ENCODE peak calls at places on chromosomes 13 and 19, in eight cellular contexts. C is CD4-positive, alpha-beta T cell; W is colonic mucosa; L is BE2C; O is suprapubic skin; P is ascending aorta; Z is left ventricle myocardium inferior; Q is hepatocyte. R is an unnamed sample. For H3K9me3, the result is how much of the 10 kb centered on the place peaks cover.

GRCh38 chr13:110265682-110266430 is 41.1 kb downstream of the COL4A1 start:
- DNase-seq in C (no peak), W (no peak), L (peak), O (no peak), P (peak), Z (peak), Q (no peak), R (no peak)

GRCh38 chr13:24680921-24681585 is 845 bp downstream of the ATP12A start:
- DNase-seq in C (no peak), W (no peak), L (no peak), O (no peak), P (no peak), Z (no peak), Q (no peak), R (no peak)

GRCh38 chr19:591099-591958 is 1.6 kb downstream of the HCN2 start:
- DNase-seq in C (no peak), W (no peak), L (no peak), O (no peak), P (no peak), Z (no peak), Q (peak), R (peak)

GRCh38 chr19:10872551-10873107 is 1.3 kb downstream of the CARM1 start:
- DNase-seq in C (no peak), W (no peak), L (no peak), O (no peak), P (no peak), Z (no peak), Q (no peak), R (no peak)

GRCh38 chr13:19834704-19835103 is 28.7 kb downstream of the ZMYM5 start:
- DNase-seq in C (no peak), W (no peak), L (no peak), O (no peak), P (no peak), Z (no peak), Q (no peak), R (no peak)

GRCh38 chr19:40217027-40217810 is 965 bp downstream of the TTC9B start:
- DNase-seq in C (no peak), W (peak), L (no peak), O (no peak), P (no peak), Z (no peak), Q (peak), R (peak)

GRCh38 chr13:30910676-30911075 is 4.6 kb downstream of the MEDAG start:
- DNase-seq in C (no peak), W (no peak), L (no peak), O (no peak), P (no peak), Z (no peak), Q (no peak), R (no peak)

GRCh38 chr13:34943675-34944634 is 1.9 kb downstream of the NBEA start:
- DNase-seq in C (no peak), W (no peak), L (no peak), O (no peak), P (no peak), Z (no peak), Q (no peak), R (no peak)

GRCh38 chr19:47225746-47226425 is 5.1 kb downstream of the BBC3 start:
- DNase-seq in C (peak), W (peak), L (peak), O (peak), P (no peak), Z (peak), Q (peak), R (peak)

GRCh38 chr19:38213911-38214625 is 10.0 kb downstream of the DPF1 start:
- DNase-seq in C (peak), W (no peak), L (no peak), O (no peak), P (no peak), Z (no peak), Q (no peak), R (no peak)

GRCh38 chr19:16896098-16896912 is 7.5 kb downstream of the F2RL3 start:
- DNase-seq in C (no peak), W (peak), L (no peak), O (peak), P (no peak), Z (no peak), Q (peak), R (no peak)

GRCh38 chr19:15869109-15869555 is 28.7 kb downstream of the CYP4F2 start:
- DNase-seq in C (peak), W (peak), L (peak), O (no peak), P (no peak), Z (no peak), Q (no peak), R (no peak)
- TF ChIP-seq CTCF in C (peak), W (peak), L (peak), O (peak), P (peak), Z (peak), Q (no peak), R (peak)

GRCh38 chr19:12015753-12016116 is 19.7 kb downstream of the ZNF433 start:
- DNase-seq in C (no peak), W (no peak), L (no peak), O (no peak), P (no peak), Z (no peak), Q (no peak), R (no peak)
- H3K9me3 ChIP-seq in C (half or more), W (under half), L (under half), O (under half), P (half or more), Z (half or more), Q (half or more), R (under half)

GRCh38 chr19:5297272-5297669 is 43.3 kb downstream of the PTPRS start:
- DNase-seq in C (no peak), W (no peak), L (no peak), O (no peak), P (no peak), Z (no peak), Q (no peak), R (no peak)

GRCh38 chr19:5296021-5296420 is 44.6 kb downstream of the PTPRS start:
- DNase-seq in C (no peak), W (no peak), L (no peak), O (no peak), P (no peak), Z (no peak), Q (no peak), R (no peak)

GRCh38 chr19:5294403-5295160 is 46.0 kb downstream of the PTPRS start:
- DNase-seq in C (no peak), W (no peak), L (no peak), O (no peak), P (no peak), Z (no peak), Q (no peak), R (no peak)

GRCh38 chr19:5298502-5298901 is 42.1 kb downstream of the PTPRS start:
- DNase-seq in C (no peak), W (no peak), L (no peak), O (peak), P (no peak), Z (no peak), Q (no peak), R (peak)

DNA sequence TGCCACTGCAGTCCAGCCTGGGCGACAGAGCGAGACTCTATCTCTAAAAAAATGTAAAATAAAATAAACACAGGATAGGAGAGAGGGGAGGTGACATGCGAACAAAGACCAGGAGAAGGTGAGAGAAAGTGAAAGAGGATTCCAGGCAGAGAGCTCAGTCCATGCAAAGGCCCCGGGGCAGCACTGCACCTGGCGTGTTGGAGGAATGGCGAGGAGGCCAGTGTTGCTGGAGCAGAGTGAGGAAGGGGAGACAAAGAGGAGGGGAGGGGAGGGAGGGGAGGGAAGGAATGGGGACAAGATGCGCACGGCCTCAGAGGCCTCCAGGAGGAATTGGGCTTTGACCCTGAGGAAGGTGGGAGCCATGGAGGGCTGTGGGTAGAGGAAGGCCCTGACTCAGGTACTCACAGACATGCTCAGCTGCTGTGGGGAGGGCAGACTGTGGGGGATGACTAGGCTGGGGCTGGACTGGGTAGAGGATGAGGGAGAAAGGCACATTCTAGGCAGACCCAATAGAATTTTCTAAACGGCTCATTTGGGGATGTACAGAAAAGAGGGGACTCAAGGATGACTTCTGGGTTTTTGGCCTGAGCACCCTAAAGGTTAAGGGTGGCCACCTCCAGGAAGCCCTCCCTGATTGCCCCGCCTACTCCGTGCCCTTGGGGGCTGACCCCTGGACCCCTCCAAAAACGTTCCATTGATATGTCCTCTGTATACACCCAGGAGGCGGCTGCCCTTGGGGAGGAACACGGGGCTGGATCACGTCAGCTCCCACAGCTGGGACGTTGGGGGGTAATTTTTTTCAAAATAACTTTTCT is 43.9 kb downstream of the PTPRS start:
- DNase-seq in C (no peak), W (no peak), L (no peak), O (no peak), P (no peak), Z (no peak), Q (no peak), R (no peak)
- TF ChIP-seq CTCF in C (no peak), W (no peak), L (no peak), O (no peak), P (no peak), Z (no peak), Q (no peak), R (no peak)

GRCh38 chr19:58277197-58277596 is 1.6 kb upstream of the ZNF8 start:
- DNase-seq in C (no peak), W (no peak), L (no peak), O (no peak), P (no peak), Z (no peak), Q (no peak), R (no peak)

GRCh38 chr19:58275564-58275963 is 3.2 kb upstream of the ZNF8 start:
- DNase-seq in C (no peak), W (no peak), L (no peak), O (no peak), P (no peak), Z (no peak), Q (no peak), R (no peak)

GRCh38 chr19:58277748-58278147 is 1.0 kb upstream of the ZNF8 start:
- DNase-seq in C (no peak), W (peak), L (no peak), O (no peak), P (no peak), Z (no peak), Q (no peak), R (no peak)

GRCh38 chr19:58278156-58279041 is at the start of gene ZNF8:
- DNase-seq in C (peak), W (peak), L (peak), O (peak), P (peak), Z (peak), Q (peak), R (peak)

GRCh38 chr19:58274771-58275199 is 4.0 kb upstream of the ZNF8 start:
- DNase-seq in C (no peak), W (peak), L (no peak), O (no peak), P (no peak), Z (no peak), Q (no peak), R (no peak)
- H3K9me3 ChIP-seq in C (half or more), W (under half), L (under half), O (under half), P (half or more), Z (half or more), Q (under half), R (half or more)

R was measured in upper lobe of right lung.